ENCODE peak calls at places on chromosomes 12 and 14, in four cellular contexts. J is activated naive CD8-positive, alpha-beta T cell treated with anti-CD3 and anti-CD28 coated beads, Interleukin-2, amount 50 U/mL, for 16 hours; A is stimulated activated CD4-positive, alpha-beta T cell treated with anti-CD3 and anti-CD28 coated beads, TNF-alpha, amount 100 ng/mL, for 48 hours; C is HFF-Myc. R is an unnamed sample.
A peak's percentile ranks its signal among the peaks of the same experiment; 100 is the strongest.

GRCh38 chr12:64323476-64324225 is 66.9 kb downstream of the C12orf56 start:
- DNase-seq in J (no peak), A (no peak), C (no peak), R (no peak)

GRCh38 chr14:95062220-95062619 is 95.1 kb downstream of the DICER1 start:
- DNase-seq in J (no peak), A (no peak), C (no peak), R (no peak)

GRCh38 chr12:109275173-109275572 is 33.9 kb downstream of the FOXN4 start:
- DNase-seq in J (no peak), A (no peak), C (no peak), R (no peak)

GRCh38 chr12:126481688-126482087 is 1416.5 kb downstream of the AACS start:
- DNase-seq in J (no peak), A (no peak), C (no peak), R (no peak)

GRCh38 chr12:77946541-77947021 is 115.9 kb downstream of the NAV3 start:
- DNase-seq in J (no peak), A (no peak), C (no peak), R (no peak)

GRCh38 chr12:108190529-108190928 is 61.4 kb downstream of the WSCD2 start:
- DNase-seq in J (no peak), A (no peak), C (no peak), R (no peak)

GRCh38 chr12:16329594-16329993 is 17.9 kb upstream of the MGST1 start:
- DNase-seq in J (no peak), A (no peak), C (no peak), R (no peak)

GRCh38 chr12:46915082-46915481 is 89.3 kb upstream of the SLC38A4 start:
- DNase-seq in J (no peak), A (no peak), C (peak; percentile 85), R (peak; percentile 39)

GRCh38 chr12:121453022-121453360 is 53.1 kb downstream of the RNF34 start:
- DNase-seq in J (no peak), A (no peak), C (no peak), R (no peak)

GRCh38 chr12:69998922-69999321 is 173.9 kb downstream of the MYRFL start:
- DNase-seq in J (no peak), A (no peak), C (no peak), R (no peak)

GRCh38 chr14:76391981-76392690 is 16.2 kb downstream of the ESRRB start:
- DNase-seq in J (no peak), A (no peak), C (no peak), R (no peak)

GRCh38 chr12:18805516-18806248 is 67.8 kb downstream of the CAPZA3 start:
- DNase-seq in J (no peak), A (no peak), C (no peak), R (no peak)

GRCh38 chr12:95218164-95218851 is 701 bp downstream of the VEZT start:
- DNase-seq in J (no peak), A (no peak), C (no peak), R (no peak)

GRCh38 chr12:45415393-45415817 is 199.5 kb downstream of the ANO6 start:
- DNase-seq in J (no peak), A (peak; percentile 16), C (peak; percentile 98), R (peak; percentile 73)

GRCh38 chr14:60102389-60102788 is 10.7 kb downstream of the PCNX4 start:
- DNase-seq in J (no peak), A (no peak), C (peak; percentile 36), R (no peak)

GRCh38 chr14:103127356-103127755 is 4.1 kb downstream of the TNFAIP2 start:
- DNase-seq in J (no peak), A (no peak), C (no peak), R (no peak)

GRCh38 chr12:52836042-52836466 is 1.9 kb upstream of the KRT79 start:
- DNase-seq in J (peak; percentile 62), A (peak; percentile 69), C (no peak), R (no peak)

GRCh38 chr12:5094550-5094949 is 50.9 kb downstream of the KCNA5 start:
- DNase-seq in J (no peak), A (no peak), C (no peak), R (no peak)

GRCh38 chr12:42473130-42473529 is 116.4 kb downstream of the PRICKLE1 start:
- DNase-seq in J (no peak), A (no peak), C (no peak), R (no peak)

GRCh38 chr14:74563233-74563585 is 48.8 kb downstream of the LTBP2 start:
- DNase-seq in J (no peak), A (no peak), C (no peak), R (peak; percentile 90)

GRCh38 chr12:118884226-118884625 is 97.1 kb upstream of the SRRM4 start:
- DNase-seq in J (no peak), A (no peak), C (no peak), R (no peak)

GRCh38 chr14:22466520-22466919 is 122.5 kb downstream of the DAD1 start:
- DNase-seq in J (no peak), A (no peak), C (no peak), R (no peak)

GRCh38 chr12:104568881-104569280 is 112.1 kb downstream of the CHST11 start:
- DNase-seq in J (no peak), A (no peak), C (no peak), R (no peak)

GRCh38 chr14:106802413-106803364 is 1276.3 kb downstream of the TMEM121 start:
- DNase-seq in J (no peak), A (no peak), C (no peak), R (no peak)

GRCh38 chr12:129659927-129660326 is 243.9 kb downstream of the TMEM132D start:
- DNase-seq in J (no peak), A (no peak), C (peak; percentile 46), R (peak; percentile 29)

R was measured in smooth muscle cell of the brain vasculature.